ENCODE peak calls at places on chromosomes 11 and 22, in ten cellular contexts. V is lower lobe of right lung; F is body of pancreas; A is epithelial cell of esophagus; O is IMR-90; S is stomach; X is adipocyte; E is effector memory CD4-positive, alpha-beta T cell; M is brain microvascular endothelial cell; G is choroid plexus epithelial cell. D is an unnamed sample.
A peak's percentile ranks its signal among the peaks of the same experiment; 100 is the strongest.

GRCh38 chr11:36605221-36606216 is 7.5 kb upstream of the RAG2 start:
- DNase-seq in V (no peak), F (no peak), A (no peak), O (no peak), S (no peak), X (no peak), E (no peak), M (no peak), G (no peak), D (no peak)

GRCh38 chr22:37058917-37059701 is 7.6 kb downstream of the KCTD17 start:
- DNase-seq in V (no peak), F (no peak), A (no peak), O (no peak), S (no peak), X (no peak), E (no peak), M (no peak), G (no peak), D (no peak)

GRCh38 chr11:82811369-82811768 is 77.7 kb upstream of the FAM181B start:
- DNase-seq in V (no peak), F (no peak), A (no peak), O (no peak), S (no peak), X (no peak), E (no peak), M (no peak), G (no peak), D (no peak)

GRCh38 chr22:49514656-49515055 is 313.0 kb downstream of the BRD1 start:
- DNase-seq in V (no peak), F (no peak), A (no peak), O (no peak), S (peak; percentile 7), X (no peak), E (no peak), M (no peak), G (no peak), D (no peak)

GRCh38 chr22:50583294-50583865 is 731 bp upstream of the CHKB start:
- DNase-seq in V (peak; percentile 29), F (no peak), A (no peak), O (no peak), S (no peak), X (no peak), E (no peak), M (no peak), G (no peak), D (no peak)

GRCh38 chr22:46061431-46062231 is 84.7 kb upstream of the WNT7B start:
- DNase-seq in V (peak; percentile 46), F (peak; percentile 16), A (no peak), O (no peak), S (peak; percentile 44), X (no peak), E (no peak), M (no peak), G (no peak), D (no peak)

GRCh38 chr11:32101791-32102190 is 10.9 kb downstream of the RCN1 start:
- DNase-seq in V (no peak), F (no peak), A (no peak), O (no peak), S (no peak), X (no peak), E (no peak), M (no peak), G (no peak), D (no peak)

GRCh38 chr11:116640641-116641402 is 132.0 kb downstream of the BUD13 start:
- DNase-seq in V (no peak), F (no peak), A (no peak), O (no peak), S (no peak), X (no peak), E (no peak), M (no peak), G (no peak), D (no peak)

GRCh38 chr11:126134461-126135155 is 71.9 kb upstream of the CDON start:
- DNase-seq in V (no peak), F (no peak), A (no peak), O (no peak), S (no peak), X (peak; percentile 52), E (no peak), M (no peak), G (no peak), D (no peak)

GRCh38 chr11:94885133-94885532 is 88.2 kb downstream of the CWC15 start:
- DNase-seq in V (no peak), F (no peak), A (peak; percentile 80), O (no peak), S (no peak), X (no peak), E (no peak), M (no peak), G (no peak), D (no peak)

GRCh38 chr11:41400124-41400523 is 59.3 kb downstream of the LRRC4C start:
- DNase-seq in V (no peak), F (no peak), A (no peak), O (no peak), S (no peak), X (no peak), E (no peak), M (no peak), G (no peak), D (no peak)

GRCh38 chr11:41392591-41392990 is 66.9 kb downstream of the LRRC4C start:
- DNase-seq in V (no peak), F (no peak), A (no peak), O (no peak), S (no peak), X (no peak), E (no peak), M (no peak), G (no peak), D (no peak)

GRCh38 chr11:41398175-41398574 is 61.3 kb downstream of the LRRC4C start:
- DNase-seq in V (no peak), F (no peak), A (no peak), O (no peak), S (no peak), X (no peak), E (no peak), M (no peak), G (no peak), D (no peak)

GRCh38 chr11:41394562-41395160 is 64.8 kb downstream of the LRRC4C start:
- DNase-seq in V (no peak), F (no peak), A (no peak), O (no peak), S (no peak), X (no peak), E (no peak), M (no peak), G (no peak), D (no peak)
- H3K4me3 ChIP-seq in V (no peak overlapping the region), F (no peak overlapping the region), A (no peak overlapping the region), O (no peak overlapping the region), S (no peak overlapping the region), X (no peak overlapping the region), E (no peak overlapping the region), M (no peak overlapping the region), G (no peak overlapping the region), D (no peak overlapping the region)

GRCh38 chr11:67646535-67647336 is 3.8 kb downstream of the ACY3 start:
- DNase-seq in V (peak; percentile 45), F (peak; percentile 75), A (no peak), O (no peak), S (no peak), X (no peak), E (peak; percentile 19), M (no peak), G (no peak), D (no peak)
- H3K4me3 ChIP-seq in V (no peak overlapping the region), F (no peak overlapping the region), A (no peak overlapping the region), O (no peak overlapping the region), S (no peak overlapping the region), X (no peak overlapping the region), E (no peak overlapping the region), M (no peak overlapping the region), G (no peak overlapping the region), D (no peak overlapping the region)

DNA sequence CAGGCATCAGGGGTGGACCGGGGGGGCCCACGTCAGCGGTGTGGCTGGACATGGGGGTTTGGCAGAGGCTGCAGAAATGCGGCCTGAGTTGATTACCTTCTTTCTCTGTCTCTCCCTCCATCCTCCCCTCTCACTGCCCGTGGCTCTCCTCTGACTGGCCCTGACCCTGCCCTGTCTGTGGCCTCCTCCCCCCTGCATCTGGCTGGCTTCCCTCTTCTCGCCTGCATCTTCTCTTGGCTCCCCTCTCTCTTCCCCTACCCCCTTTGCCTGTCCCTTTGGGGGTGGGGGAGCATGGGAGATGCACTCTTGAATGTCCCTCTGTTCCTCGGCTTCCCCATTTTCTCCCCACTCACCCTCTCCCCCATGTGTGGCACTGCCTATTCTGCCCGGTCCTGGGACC is 23.9 kb upstream of the TAB1 start:
- DNase-seq in V (no peak), F (no peak), A (no peak), O (no peak), S (no peak), X (no peak), E (no peak), M (no peak), G (no peak), D (no peak)
- H3K4me3 ChIP-seq in V (no peak overlapping the region), F (no peak overlapping the region), A (no peak overlapping the region), O (no peak overlapping the region), S (no peak overlapping the region), X (no peak overlapping the region), E (no peak overlapping the region), M (no peak overlapping the region), G (no peak overlapping the region), D (no peak overlapping the region)

GRCh38 chr11:61429346-61429690 is 457 bp downstream of the CPSF7 start:
- DNase-seq in V (no peak), F (peak; percentile 43), A (peak; percentile 40), O (peak; percentile 44), S (peak; percentile 48), X (peak; percentile 81), E (peak; percentile 60), M (peak; percentile 28), G (peak; percentile 50), D (peak; percentile 44)
- H3K4me3 ChIP-seq in V (peak overlapping the region; percentile 91), F (peak overlapping the region; percentile 71), A (peak overlapping the region; percentile 80), O (peak overlapping the region; percentile 98), S (peak overlapping the region; percentile 94), X (peak overlapping the region; percentile 97), E (peak overlapping the region; percentile 74), M (peak overlapping the region; percentile 99), G (peak overlapping the region; percentile 87), D (peak overlapping the region; percentile 71)

DNA sequence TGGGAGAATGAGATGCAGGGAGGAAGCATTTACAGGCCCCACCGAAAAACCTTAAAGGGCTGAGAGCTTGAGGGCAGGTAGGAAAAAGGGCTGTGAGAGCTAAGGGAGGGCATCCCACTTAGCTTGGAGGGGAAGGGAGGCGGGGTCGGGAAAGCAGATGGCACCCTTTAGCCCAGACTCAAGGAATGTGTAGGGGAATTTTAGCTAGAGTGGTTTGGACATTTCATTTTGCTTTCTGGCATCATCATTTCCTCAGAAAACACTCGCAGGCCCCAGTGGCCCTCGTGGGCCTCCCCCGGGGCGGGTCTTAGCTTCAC is 846 bp upstream of the STIM1 start:
- DNase-seq in V (no peak), F (no peak), A (no peak), O (no peak), S (no peak), X (no peak), E (no peak), M (no peak), G (no peak), D (no peak)
- H3K4me3 ChIP-seq in V (peak overlapping the region; percentile 92), F (no peak overlapping the region), A (peak overlapping the region; percentile 74), O (no peak overlapping the region), S (peak overlapping the region; percentile 82), X (peak overlapping the region; percentile 95), E (peak overlapping the region; percentile 18), M (peak overlapping the region; percentile 9), G (no peak overlapping the region), D (no peak overlapping the region)

GRCh38 chr11:25628030-25628429 is 703.9 kb upstream of the ANO3 start:
- DNase-seq in V (no peak), F (no peak), A (no peak), O (no peak), S (no peak), X (no peak), E (no peak), M (no peak), G (no peak), D (no peak)
- H3K4me3 ChIP-seq in V (no peak overlapping the region), F (no peak overlapping the region), A (no peak overlapping the region), O (no peak overlapping the region), S (no peak overlapping the region), X (no peak overlapping the region), E (no peak overlapping the region), M (no peak overlapping the region), G (no peak overlapping the region), D (no peak overlapping the region)

D was measured in foreskin fibroblast.